ENCODE peak calls at places on chromosomes 6 and 20, in five cellular contexts. One of them, this sample, is unnamed.

GRCh38 chr6:21731411-21732031 is 138.0 kb downstream of the SOX4 start:
- DNase-seq in ascending aorta: no peak
- DNase-seq in cardiac muscle cell: no peak
- DNase-seq in neuronal stem cell: no peak
- DNase-seq in AG10803: peak
- DNase-seq in this sample: no peak

GRCh38 chr6:129852257-129852858 is 8.8 kb downstream of the TMEM244 start:
- DNase-seq in ascending aorta: no peak
- DNase-seq in cardiac muscle cell: no peak
- DNase-seq in neuronal stem cell: no peak
- DNase-seq in AG10803: no peak
- DNase-seq in this sample: no peak

GRCh38 chr6:22062807-22063408 is 233.9 kb downstream of the PRL start:
- DNase-seq in ascending aorta: no peak
- DNase-seq in cardiac muscle cell: no peak
- DNase-seq in neuronal stem cell: no peak
- DNase-seq in AG10803: no peak
- DNase-seq in this sample: no peak

GRCh38 chr6:73798592-73798991 is 102.6 kb downstream of the CD109 start:
- DNase-seq in ascending aorta: no peak
- DNase-seq in cardiac muscle cell: no peak
- DNase-seq in neuronal stem cell: no peak
- DNase-seq in AG10803: peak
- DNase-seq in this sample: no peak

GRCh38 chr20:38211200-38212097 is 46.4 kb upstream of the TGM2 start:
- DNase-seq in ascending aorta: no peak
- DNase-seq in cardiac muscle cell: no peak
- DNase-seq in neuronal stem cell: no peak
- DNase-seq in AG10803: peak
- DNase-seq in this sample: no peak

GRCh38 chr6:141464490-141464889 is 668.2 kb upstream of the GJE1 start:
- DNase-seq in ascending aorta: no peak
- DNase-seq in cardiac muscle cell: no peak
- DNase-seq in neuronal stem cell: no peak
- DNase-seq in AG10803: peak
- DNase-seq in this sample: no peak

GRCh38 chr20:59120919-59121318 is 42.7 kb upstream of the ZNF831 start:
- DNase-seq in ascending aorta: no peak
- DNase-seq in cardiac muscle cell: no peak
- DNase-seq in neuronal stem cell: no peak
- DNase-seq in AG10803: no peak
- DNase-seq in this sample: no peak

GRCh38 chr20:49400410-49400809 is 82.1 kb downstream of the KCNB1 start:
- DNase-seq in ascending aorta: no peak
- DNase-seq in cardiac muscle cell: no peak
- DNase-seq in neuronal stem cell: no peak
- DNase-seq in AG10803: peak
- DNase-seq in this sample: peak

GRCh38 chr6:106536357-106536756 is 92.9 kb downstream of the RTN4IP1 start:
- DNase-seq in ascending aorta: no peak
- DNase-seq in cardiac muscle cell: no peak
- DNase-seq in neuronal stem cell: no peak
- DNase-seq in AG10803: no peak
- DNase-seq in this sample: no peak

GRCh38 chr20:20856306-20856705 is 143.9 kb upstream of the RALGAPA2 start:
- DNase-seq in ascending aorta: no peak
- DNase-seq in cardiac muscle cell: no peak
- DNase-seq in neuronal stem cell: no peak
- DNase-seq in AG10803: no peak
- DNase-seq in this sample: no peak

GRCh38 chr6:37776546-37776945 is 43.0 kb upstream of the ZFAND3 start:
- DNase-seq in ascending aorta: no peak
- DNase-seq in cardiac muscle cell: no peak
- DNase-seq in neuronal stem cell: no peak
- DNase-seq in AG10803: no peak
- DNase-seq in this sample: no peak

GRCh38 chr6:24932832-24933231 is 2.9 kb downstream of the RIPOR2 start:
- DNase-seq in ascending aorta: no peak
- DNase-seq in cardiac muscle cell: no peak
- DNase-seq in neuronal stem cell: no peak
- DNase-seq in AG10803: no peak
- DNase-seq in this sample: no peak

GRCh38 chr6:36938536-36938935 is 16.0 kb upstream of the PI16 start:
- DNase-seq in ascending aorta: no peak
- DNase-seq in cardiac muscle cell: no peak
- DNase-seq in neuronal stem cell: no peak
- DNase-seq in AG10803: peak
- DNase-seq in this sample: no peak

GRCh38 chr6:36897629-36898028 is 11.9 kb downstream of the C6orf89 start:
- DNase-seq in ascending aorta: no peak
- DNase-seq in cardiac muscle cell: peak
- DNase-seq in neuronal stem cell: no peak
- DNase-seq in AG10803: no peak
- DNase-seq in this sample: no peak

GRCh38 chr6:89270951-89271721 is 44.0 kb downstream of the GABRR2 start:
- DNase-seq in ascending aorta: no peak
- DNase-seq in cardiac muscle cell: no peak
- DNase-seq in neuronal stem cell: no peak
- DNase-seq in AG10803: no peak
- DNase-seq in this sample: no peak

GRCh38 chr6:168992696-168993185 is 260.9 kb downstream of the THBS2 start:
- DNase-seq in ascending aorta: no peak
- DNase-seq in cardiac muscle cell: no peak
- DNase-seq in neuronal stem cell: no peak
- DNase-seq in AG10803: no peak
- DNase-seq in this sample: no peak

DNA sequence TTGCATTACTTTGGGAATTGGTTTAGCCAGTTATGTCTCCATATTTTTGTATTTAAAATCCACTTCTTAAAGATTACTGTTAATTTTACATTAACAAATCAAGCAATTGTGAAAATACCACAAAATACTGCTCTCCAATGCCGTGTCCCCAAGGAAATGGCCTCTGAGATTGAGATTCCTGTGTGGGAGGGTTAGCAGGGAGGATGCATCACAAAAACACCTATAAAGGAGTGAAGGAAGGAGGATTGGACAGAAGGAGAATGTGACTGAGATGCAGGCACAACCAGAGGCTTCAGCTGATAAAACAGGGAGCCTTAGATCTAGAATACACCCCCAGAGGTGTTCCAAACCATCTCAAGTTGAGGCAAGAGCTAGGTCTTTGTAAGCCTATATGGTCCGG is 34.2 kb upstream of the NKAIN2 start:
- DNase-seq in ascending aorta: no peak
- DNase-seq in cardiac muscle cell: no peak
- DNase-seq in neuronal stem cell: no peak
- DNase-seq in AG10803: no peak
- DNase-seq in this sample: no peak
- H3K4me3 ChIP-seq in ascending aorta: no peak
- H3K4me3 ChIP-seq in cardiac muscle cell: no peak
- H3K4me3 ChIP-seq in neuronal stem cell: no peak
- H3K4me3 ChIP-seq in AG10803: no peak
- H3K4me3 ChIP-seq in this sample: no peak

GRCh38 chr6:46014511-46015118 is 1.0 kb downstream of the CLIC5 start:
- DNase-seq in ascending aorta: no peak
- DNase-seq in cardiac muscle cell: peak
- DNase-seq in neuronal stem cell: no peak
- DNase-seq in AG10803: no peak
- DNase-seq in this sample: no peak

GRCh38 chr6:46014054-46014453 is 1.6 kb downstream of the CLIC5 start:
- DNase-seq in ascending aorta: no peak
- DNase-seq in cardiac muscle cell: no peak
- DNase-seq in neuronal stem cell: no peak
- DNase-seq in AG10803: no peak
- DNase-seq in this sample: no peak

GRCh38 chr6:46013639-46014038 is 2.0 kb downstream of the CLIC5 start:
- DNase-seq in ascending aorta: no peak
- DNase-seq in cardiac muscle cell: no peak
- DNase-seq in neuronal stem cell: no peak
- DNase-seq in AG10803: no peak
- DNase-seq in this sample: no peak

GRCh38 chr6:46016063-46016608 is 476 bp upstream of the CLIC5 start:
- DNase-seq in ascending aorta: no peak
- DNase-seq in cardiac muscle cell: no peak
- DNase-seq in neuronal stem cell: no peak
- DNase-seq in AG10803: no peak
- DNase-seq in this sample: no peak

GRCh38 chr6:46015119-46015968 is at the start of gene CLIC5:
- DNase-seq in ascending aorta: no peak
- DNase-seq in cardiac muscle cell: peak
- DNase-seq in neuronal stem cell: no peak
- DNase-seq in AG10803: no peak
- DNase-seq in this sample: no peak
- H3K4me3 ChIP-seq in ascending aorta: peak
- H3K4me3 ChIP-seq in cardiac muscle cell: peak
- H3K4me3 ChIP-seq in neuronal stem cell: peak
- H3K4me3 ChIP-seq in AG10803: no peak
- H3K4me3 ChIP-seq in this sample: peak

DNA sequence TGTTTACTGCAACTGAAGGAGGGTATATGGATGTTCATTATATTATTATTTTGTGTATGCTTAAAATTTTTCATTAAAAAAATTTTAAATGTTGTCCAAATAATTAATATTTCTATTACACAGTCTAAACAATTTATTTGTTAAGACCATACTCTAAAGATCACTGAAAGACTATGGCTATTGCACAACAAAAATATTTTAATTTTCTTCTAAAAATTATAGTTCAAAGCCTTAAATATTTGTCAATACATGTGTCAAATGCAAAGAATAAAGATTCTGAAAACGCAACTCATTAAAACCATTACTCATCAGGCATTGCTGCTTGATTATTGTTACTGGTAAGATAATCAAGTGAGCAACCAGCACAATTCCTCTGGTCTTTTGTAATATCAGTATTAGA is 2.2 kb downstream of the MMS22L start:
- DNase-seq in ascending aorta: no peak
- DNase-seq in cardiac muscle cell: no peak
- DNase-seq in neuronal stem cell: no peak
- DNase-seq in AG10803: no peak
- DNase-seq in this sample: no peak
- H3K4me3 ChIP-seq in ascending aorta: no peak
- H3K4me3 ChIP-seq in cardiac muscle cell: no peak
- H3K4me3 ChIP-seq in neuronal stem cell: no peak
- H3K4me3 ChIP-seq in AG10803: no peak
- H3K4me3 ChIP-seq in this sample: no peak

GRCh38 chr6:163718537-163718936 is 304.0 kb downstream of the QKI start:
- DNase-seq in ascending aorta: no peak
- DNase-seq in cardiac muscle cell: no peak
- DNase-seq in neuronal stem cell: no peak
- DNase-seq in AG10803: no peak
- DNase-seq in this sample: no peak
- H3K4me3 ChIP-seq in ascending aorta: no peak
- H3K4me3 ChIP-seq in cardiac muscle cell: no peak
- H3K4me3 ChIP-seq in neuronal stem cell: no peak
- H3K4me3 ChIP-seq in AG10803: no peak
- H3K4me3 ChIP-seq in this sample: no peak

This sample was measured in thoracic aorta.